ENCODE peak calls at places on chromosomes 7 and 10, in nine cellular contexts. D is BJ, U is ovary, H is AG04450, B is MM.1S, E is PC-3, N is GM10248, M is cardiac muscle cell, T is retinal pigment epithelial cell. W is an unnamed sample.

GRCh38 chr7:47582748-47583740 is 1.1 kb upstream of the TNS3 start:
- DNase-seq in D (no peak), U (peak), H (no peak), B (no peak), E (no peak), N (no peak), M (no peak), T (no peak), W (no peak)

GRCh38 chr10:14592566-14592965 is 182.1 kb downstream of the FAM107B start:
- DNase-seq in D (no peak), U (no peak), H (no peak), B (no peak), E (no peak), N (no peak), M (no peak), T (no peak), W (no peak)

GRCh38 chr10:13162013-13162364 is 631 bp downstream of the MCM10 start:
- DNase-seq in D (no peak), U (no peak), H (no peak), B (peak), E (no peak), N (no peak), M (no peak), T (no peak), W (no peak)

GRCh38 chr10:122845783-122846332 is at the start of gene CUZD1:
- DNase-seq in D (no peak), U (no peak), H (no peak), B (no peak), E (no peak), N (no peak), M (no peak), T (no peak), W (no peak)

GRCh38 chr7:22121702-22122474 is 176.2 kb upstream of the CDCA7L start:
- DNase-seq in D (no peak), U (no peak), H (no peak), B (no peak), E (no peak), N (no peak), M (no peak), T (no peak), W (no peak)

GRCh38 chr7:103685646-103686418 is 239.8 kb upstream of the SLC26A5 start:
- DNase-seq in D (no peak), U (no peak), H (no peak), B (no peak), E (no peak), N (no peak), M (no peak), T (no peak), W (no peak)

GRCh38 chr7:52639126-52639525 is 396.3 kb upstream of the POM121L12 start:
- DNase-seq in D (no peak), U (no peak), H (no peak), B (no peak), E (no peak), N (no peak), M (no peak), T (no peak), W (no peak)

GRCh38 chr10:87659571-87660483 is at the start of gene PAPSS2:
- DNase-seq in D (no peak), U (peak), H (no peak), B (no peak), E (peak), N (peak), M (peak), T (no peak), W (no peak)

GRCh38 chr7:23696916-23697441 is 13.0 kb upstream of the STK31 start:
- DNase-seq in D (no peak), U (no peak), H (no peak), B (peak), E (peak), N (peak), M (peak), T (no peak), W (no peak)

GRCh38 chr7:107044347-107045194 is at the start of gene PRKAR2B:
- DNase-seq in D (no peak), U (peak), H (peak), B (peak), E (peak), N (peak), M (peak), T (peak), W (no peak)

GRCh38 chr10:11668847-11669610 is 57.6 kb upstream of the USP6NL start:
- DNase-seq in D (no peak), U (no peak), H (no peak), B (peak), E (no peak), N (no peak), M (no peak), T (no peak), W (no peak)

GRCh38 chr10:15700078-15700477 is 19.6 kb downstream of the ITGA8 start:
- DNase-seq in D (no peak), U (no peak), H (no peak), B (no peak), E (no peak), N (no peak), M (no peak), T (no peak), W (no peak)

GRCh38 chr10:101745074-101745690 is 30.7 kb downstream of the FGF8 start:
- DNase-seq in D (no peak), U (no peak), H (no peak), B (no peak), E (no peak), N (no peak), M (no peak), T (no peak), W (no peak)

GRCh38 chr10:23742368-23742767 is 303.5 kb downstream of the OTUD1 start:
- DNase-seq in D (no peak), U (no peak), H (no peak), B (peak), E (no peak), N (no peak), M (no peak), T (no peak), W (no peak)

GRCh38 chr10:81472927-81473470 is 402.0 kb upstream of the NRG3 start:
- DNase-seq in D (no peak), U (no peak), H (no peak), B (no peak), E (no peak), N (no peak), M (no peak), T (no peak), W (no peak)

GRCh38 chr7:665751-666453 is 60.6 kb upstream of the DNAAF5 start:
- DNase-seq in D (no peak), U (peak), H (no peak), B (no peak), E (no peak), N (no peak), M (peak), T (no peak), W (no peak)

GRCh38 chr10:127071126-127071525 is 125.3 kb downstream of the INSYN2A start:
- DNase-seq in D (no peak), U (no peak), H (no peak), B (no peak), E (no peak), N (no peak), M (no peak), T (no peak), W (no peak)

GRCh38 chr10:110556993-110557601 is 10.4 kb upstream of the SMC3 start:
- DNase-seq in D (no peak), U (no peak), H (no peak), B (peak), E (peak), N (peak), M (peak), T (no peak), W (no peak)

GRCh38 chr10:119483001-119483400 is 59.5 kb downstream of the RGS10 start:
- DNase-seq in D (no peak), U (no peak), H (no peak), B (no peak), E (no peak), N (no peak), M (no peak), T (no peak), W (no peak)

GRCh38 chr10:59585046-59585700 is 124.5 kb downstream of the SLC16A9 start:
- DNase-seq in D (no peak), U (no peak), H (no peak), B (no peak), E (peak), N (no peak), M (no peak), T (peak), W (no peak)

GRCh38 chr7:132381742-132382472 is 194.4 kb downstream of the PLXNA4 start:
- DNase-seq in D (no peak), U (no peak), H (no peak), B (no peak), E (peak), N (no peak), M (peak), T (no peak), W (peak)

GRCh38 chr10:67969875-67970274 is 85.4 kb downstream of the SIRT1 start:
- DNase-seq in D (no peak), U (no peak), H (no peak), B (no peak), E (no peak), N (no peak), M (no peak), T (no peak), W (no peak)

GRCh38 chr10:104038537-104038936 is 47.1 kb downstream of the COL17A1 start:
- DNase-seq in D (no peak), U (no peak), H (no peak), B (no peak), E (no peak), N (peak), M (no peak), T (no peak), W (no peak)

GRCh38 chr7:618539-619355 is 99.1 kb upstream of the PDGFA start:
- DNase-seq in D (no peak), U (no peak), H (no peak), B (no peak), E (no peak), N (no peak), M (no peak), T (no peak), W (no peak)

GRCh38 chr7:10429516-10429915 is 544.2 kb upstream of the PHF14 start:
- DNase-seq in D (no peak), U (no peak), H (no peak), B (no peak), E (no peak), N (no peak), M (no peak), T (no peak), W (no peak)

GRCh38 chr10:49678827-49679479 is 498 bp upstream of the C10orf53 start:
- DNase-seq in D (no peak), U (no peak), H (no peak), B (no peak), E (no peak), N (no peak), M (no peak), T (no peak), W (no peak)

GRCh38 chr10:218753-219152 is 83.5 kb downstream of the ZMYND11 start:
- DNase-seq in D (no peak), U (no peak), H (no peak), B (no peak), E (no peak), N (no peak), M (no peak), T (no peak), W (no peak)

GRCh38 chr7:7554021-7554432 is 12.7 kb upstream of the MIOS start:
- DNase-seq in D (peak), U (no peak), H (no peak), B (no peak), E (peak), N (no peak), M (no peak), T (peak), W (peak)

GRCh38 chr10:28060031-28060607 is 61.2 kb upstream of the ODAD2 start:
- DNase-seq in D (no peak), U (no peak), H (no peak), B (no peak), E (no peak), N (no peak), M (no peak), T (no peak), W (no peak)

GRCh38 chr10:132774179-132774904 is 11.6 kb downstream of the NKX6-2 start:
- DNase-seq in D (no peak), U (no peak), H (no peak), B (no peak), E (no peak), N (no peak), M (no peak), T (no peak), W (no peak)

GRCh38 chr10:51422311-51423120 is 276.9 kb downstream of the CSTF2T start:
- DNase-seq in D (no peak), U (peak), H (peak), B (peak), E (peak), N (peak), M (peak), T (peak), W (no peak)

GRCh38 chr10:79487296-79488194 is 24.8 kb upstream of the EIF5AL1 start:
- DNase-seq in D (no peak), U (peak), H (no peak), B (peak), E (peak), N (peak), M (peak), T (peak), W (no peak)

GRCh38 chr7:26451997-26452396 is 160.3 kb downstream of the SNX10 start:
- DNase-seq in D (no peak), U (no peak), H (no peak), B (no peak), E (peak), N (no peak), M (no peak), T (no peak), W (no peak)

GRCh38 chr10:60978287-60979115 is 34.5 kb upstream of the RHOBTB1 start:
- DNase-seq in D (no peak), U (no peak), H (no peak), B (no peak), E (peak), N (no peak), M (no peak), T (no peak), W (no peak)

GRCh38 chr7:87058739-87059524 is 522 bp downstream of the ELAPOR2 start:
- DNase-seq in D (no peak), U (peak), H (no peak), B (peak), E (no peak), N (no peak), M (peak), T (no peak), W (no peak)

GRCh38 chr7:30977896-30978564 is 14.3 kb downstream of the GHRHR start:
- DNase-seq in D (no peak), U (no peak), H (no peak), B (peak), E (peak), N (no peak), M (peak), T (no peak), W (no peak)

GRCh38 chr7:33757563-33758165 is 147.7 kb upstream of the BMPER start:
- DNase-seq in D (no peak), U (peak), H (no peak), B (peak), E (peak), N (peak), M (peak), T (no peak), W (no peak)

GRCh38 chr7:131015131-131015954 is 281.3 kb upstream of the KLF14 start:
- DNase-seq in D (no peak), U (no peak), H (no peak), B (no peak), E (peak), N (no peak), M (no peak), T (no peak), W (no peak)

GRCh38 chr10:19133992-19134391 is 85.4 kb downstream of the MALRD1 start:
- DNase-seq in D (no peak), U (no peak), H (no peak), B (no peak), E (no peak), N (no peak), M (no peak), T (no peak), W (no peak)

GRCh38 chr7:5477723-5478531 is 54.3 kb upstream of the TNRC18 start:
- DNase-seq in D (no peak), U (no peak), H (no peak), B (no peak), E (no peak), N (peak), M (peak), T (no peak), W (no peak)
- TF ChIP-seq CTCF in D (peak), U (no peak), H (peak), B (no peak), E (peak), N (peak), M (peak), T (peak), W (peak)

DNA sequence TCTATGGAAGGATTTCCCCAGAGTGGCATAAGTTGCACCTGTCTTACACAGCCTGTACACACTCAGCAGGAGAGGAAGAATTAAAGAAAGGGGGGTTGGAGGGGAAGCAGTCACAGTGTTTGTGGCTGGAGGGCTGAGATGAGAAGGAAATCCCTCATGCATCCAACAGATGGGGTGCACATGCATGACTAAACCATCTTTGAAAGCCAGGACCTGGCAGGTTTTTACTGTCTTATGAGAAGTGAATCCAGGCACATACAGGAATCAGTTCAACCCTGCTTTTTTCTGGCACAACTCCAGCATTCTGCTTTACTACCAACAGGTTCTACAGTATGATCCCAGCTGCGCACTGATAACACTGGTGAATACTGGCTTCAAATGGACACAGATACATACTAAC is 107.7 kb downstream of the CACNA2D1 start:
- DNase-seq in D (no peak), U (no peak), H (no peak), B (no peak), E (no peak), N (no peak), M (peak), T (no peak), W (no peak)
- TF ChIP-seq CTCF in D (no peak), U (no peak), H (no peak), B (no peak), E (no peak), N (no peak), M (peak), T (no peak), W (peak)

DNA sequence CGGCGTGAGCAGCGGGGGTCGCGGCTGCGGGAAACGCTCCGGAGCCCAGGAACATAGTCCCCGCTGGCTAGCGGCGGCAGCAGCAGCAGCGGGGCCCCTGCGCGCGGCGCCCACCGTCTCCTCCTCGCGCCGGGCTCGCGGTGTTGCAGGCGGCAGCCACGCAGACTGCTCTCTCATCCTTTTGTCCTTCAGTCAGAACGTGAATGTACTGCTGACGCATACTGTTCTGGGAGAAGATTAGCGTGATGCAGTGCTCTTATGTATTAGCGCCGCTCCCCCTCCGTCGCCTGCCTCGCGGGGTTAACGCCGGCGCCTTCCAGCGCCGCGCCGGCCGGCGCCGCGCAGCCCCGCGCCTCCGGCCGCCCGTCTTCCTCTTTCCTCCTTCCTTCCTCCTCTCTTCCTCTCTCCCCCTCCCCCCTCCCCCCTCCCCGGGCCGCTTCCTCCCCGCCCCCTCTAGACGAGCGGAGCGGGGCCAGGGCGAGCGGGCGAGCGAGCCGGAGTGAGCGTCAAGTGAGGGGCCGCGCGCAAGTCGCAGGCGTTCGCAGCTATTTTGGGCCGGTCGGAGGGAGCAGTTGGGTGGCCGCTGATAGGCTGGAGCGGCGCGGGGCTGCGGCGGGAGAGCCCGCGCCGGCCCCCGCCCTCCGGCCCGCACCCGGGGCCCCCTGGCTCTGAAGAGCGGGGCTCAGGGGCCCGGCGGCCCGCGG is 816 bp upstream of the LRRC4 start:
- DNase-seq in D (peak), U (peak), H (peak), B (no peak), E (no peak), N (peak), M (peak), T (peak), W (no peak)
- TF ChIP-seq CTCF in D (peak), U (peak), H (peak), B (no peak), E (no peak), N (no peak), M (peak), T (peak), W (peak)

GRCh38 chr10:121698336-121698735 is 100.1 kb upstream of the FGFR2 start:
- DNase-seq in D (no peak), U (no peak), H (no peak), B (no peak), E (no peak), N (no peak), M (no peak), T (peak), W (no peak)

GRCh38 chr10:121695731-121696464 is 97.7 kb upstream of the FGFR2 start:
- DNase-seq in D (no peak), U (no peak), H (no peak), B (no peak), E (no peak), N (no peak), M (no peak), T (no peak), W (no peak)

GRCh38 chr10:121698902-121699301 is 100.7 kb upstream of the FGFR2 start:
- DNase-seq in D (no peak), U (no peak), H (no peak), B (no peak), E (no peak), N (no peak), M (no peak), T (no peak), W (no peak)

GRCh38 chr10:121694966-121695340 is 96.7 kb upstream of the FGFR2 start:
- DNase-seq in D (no peak), U (no peak), H (no peak), B (no peak), E (no peak), N (no peak), M (peak), T (no peak), W (no peak)

DNA sequence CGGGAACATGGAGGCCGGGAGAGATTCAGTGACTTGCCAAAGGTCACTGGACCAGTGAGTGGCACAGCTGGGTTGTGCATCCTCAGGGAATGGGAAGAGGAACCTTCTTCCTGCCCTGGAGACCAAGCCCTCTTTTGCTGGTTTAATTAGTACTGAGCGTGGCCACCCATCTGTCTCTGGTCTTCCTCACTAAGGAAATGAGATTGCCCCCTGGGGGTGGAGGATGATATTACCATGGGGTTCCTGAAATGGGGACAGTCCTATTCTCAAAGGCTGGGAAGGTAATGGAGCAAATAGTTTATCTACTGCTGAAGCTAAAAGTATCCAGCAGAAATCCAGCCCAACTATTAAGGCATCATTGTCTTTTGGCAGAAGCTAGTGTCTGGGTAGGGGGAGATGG is 98.6 kb upstream of the FGFR2 start:
- DNase-seq in D (no peak), U (no peak), H (no peak), B (peak), E (peak), N (peak), M (peak), T (no peak), W (no peak)
- TF ChIP-seq CTCF in D (peak), U (no peak), H (peak), B (peak), E (peak), N (no peak), M (peak), T (peak), W (peak)

W was measured in epithelial cell of proximal tubule.